ENCODE peak calls at places on chromosomes 13 and 19, in ten cellular contexts. One of them, this sample, is unnamed.

GRCh38 chr13:46176756-46177155 is 5.2 kb downstream of the LCP1 start:
- DNase-seq in B cell: peak; percentile 58
- DNase-seq in NCI-H774: no peak
- DNase-seq in midbrain: peak; percentile 25
- DNase-seq in stimulated activated CD4-positive, alpha-beta T cell treated with anti-CD3 and anti-CD28 coated beads, Interleukin-1b, Interleukin-23, amount 100 ng/mL, for 24 hours: no peak
- DNase-seq in lung: no peak
- DNase-seq in naive thymus-derived CD8-positive, alpha-beta T cell: no peak
- DNase-seq in T-helper 2 cell: no peak
- DNase-seq in naive B cell: peak; percentile 73
- DNase-seq in heart right ventricle: no peak
- DNase-seq in this sample: no peak

GRCh38 chr13:35527451-35527850 is 51.0 kb upstream of the MAB21L1 start:
- DNase-seq in B cell: no peak
- DNase-seq in NCI-H774: no peak
- DNase-seq in midbrain: no peak
- DNase-seq in stimulated activated CD4-positive, alpha-beta T cell treated with anti-CD3 and anti-CD28 coated beads, Interleukin-1b, Interleukin-23, amount 100 ng/mL, for 24 hours: no peak
- DNase-seq in lung: no peak
- DNase-seq in naive thymus-derived CD8-positive, alpha-beta T cell: no peak
- DNase-seq in T-helper 2 cell: no peak
- DNase-seq in naive B cell: no peak
- DNase-seq in heart right ventricle: no peak
- DNase-seq in this sample: no peak

GRCh38 chr19:11034449-11035213 is 54.6 kb upstream of the LDLR start:
- DNase-seq in B cell: no peak
- DNase-seq in NCI-H774: no peak
- DNase-seq in midbrain: no peak
- DNase-seq in stimulated activated CD4-positive, alpha-beta T cell treated with anti-CD3 and anti-CD28 coated beads, Interleukin-1b, Interleukin-23, amount 100 ng/mL, for 24 hours: no peak
- DNase-seq in lung: no peak
- DNase-seq in naive thymus-derived CD8-positive, alpha-beta T cell: no peak
- DNase-seq in T-helper 2 cell: no peak
- DNase-seq in naive B cell: no peak
- DNase-seq in heart right ventricle: no peak
- DNase-seq in this sample: no peak

GRCh38 chr19:18157465-18158063 is 4.6 kb downstream of the PIK3R2 start:
- DNase-seq in B cell: no peak
- DNase-seq in NCI-H774: peak; percentile 86
- DNase-seq in midbrain: peak; percentile 89
- DNase-seq in stimulated activated CD4-positive, alpha-beta T cell treated with anti-CD3 and anti-CD28 coated beads, Interleukin-1b, Interleukin-23, amount 100 ng/mL, for 24 hours: no peak
- DNase-seq in lung: no peak
- DNase-seq in naive thymus-derived CD8-positive, alpha-beta T cell: no peak
- DNase-seq in T-helper 2 cell: no peak
- DNase-seq in naive B cell: no peak
- DNase-seq in heart right ventricle: no peak
- DNase-seq in this sample: no peak

GRCh38 chr13:49308104-49308875 is 60.6 kb downstream of the CDADC1 start:
- DNase-seq in B cell: no peak
- DNase-seq in NCI-H774: no peak
- DNase-seq in midbrain: peak; percentile 84
- DNase-seq in stimulated activated CD4-positive, alpha-beta T cell treated with anti-CD3 and anti-CD28 coated beads, Interleukin-1b, Interleukin-23, amount 100 ng/mL, for 24 hours: no peak
- DNase-seq in lung: peak; percentile 72
- DNase-seq in naive thymus-derived CD8-positive, alpha-beta T cell: no peak
- DNase-seq in T-helper 2 cell: no peak
- DNase-seq in naive B cell: no peak
- DNase-seq in heart right ventricle: peak; percentile 71
- DNase-seq in this sample: no peak

GRCh38 chr13:112642061-112642460 is 47.8 kb upstream of the ATP11A start:
- DNase-seq in B cell: no peak
- DNase-seq in NCI-H774: no peak
- DNase-seq in midbrain: no peak
- DNase-seq in stimulated activated CD4-positive, alpha-beta T cell treated with anti-CD3 and anti-CD28 coated beads, Interleukin-1b, Interleukin-23, amount 100 ng/mL, for 24 hours: no peak
- DNase-seq in lung: no peak
- DNase-seq in naive thymus-derived CD8-positive, alpha-beta T cell: no peak
- DNase-seq in T-helper 2 cell: no peak
- DNase-seq in naive B cell: no peak
- DNase-seq in heart right ventricle: no peak
- DNase-seq in this sample: no peak

GRCh38 chr19:45087531-45087930 is 5.4 kb upstream of the PPP1R37 start:
- DNase-seq in B cell: no peak
- DNase-seq in NCI-H774: no peak
- DNase-seq in midbrain: no peak
- DNase-seq in stimulated activated CD4-positive, alpha-beta T cell treated with anti-CD3 and anti-CD28 coated beads, Interleukin-1b, Interleukin-23, amount 100 ng/mL, for 24 hours: no peak
- DNase-seq in lung: no peak
- DNase-seq in naive thymus-derived CD8-positive, alpha-beta T cell: peak; percentile 40
- DNase-seq in T-helper 2 cell: no peak
- DNase-seq in naive B cell: no peak
- DNase-seq in heart right ventricle: no peak
- DNase-seq in this sample: no peak

GRCh38 chr19:2495651-2496316 is 19.9 kb downstream of the GADD45B start:
- DNase-seq in B cell: peak; percentile 24
- DNase-seq in NCI-H774: no peak
- DNase-seq in midbrain: peak; percentile 14
- DNase-seq in stimulated activated CD4-positive, alpha-beta T cell treated with anti-CD3 and anti-CD28 coated beads, Interleukin-1b, Interleukin-23, amount 100 ng/mL, for 24 hours: no peak
- DNase-seq in lung: no peak
- DNase-seq in naive thymus-derived CD8-positive, alpha-beta T cell: no peak
- DNase-seq in T-helper 2 cell: no peak
- DNase-seq in naive B cell: no peak
- DNase-seq in heart right ventricle: peak; percentile 51
- DNase-seq in this sample: no peak

GRCh38 chr19:33621811-33622504 is at the start of gene CHST8:
- DNase-seq in B cell: no peak
- DNase-seq in NCI-H774: peak; percentile 59
- DNase-seq in midbrain: peak; percentile 11
- DNase-seq in stimulated activated CD4-positive, alpha-beta T cell treated with anti-CD3 and anti-CD28 coated beads, Interleukin-1b, Interleukin-23, amount 100 ng/mL, for 24 hours: no peak
- DNase-seq in lung: no peak
- DNase-seq in naive thymus-derived CD8-positive, alpha-beta T cell: no peak
- DNase-seq in T-helper 2 cell: no peak
- DNase-seq in naive B cell: no peak
- DNase-seq in heart right ventricle: peak; percentile 57
- DNase-seq in this sample: no peak

GRCh38 chr13:98315466-98315865 is 138.4 kb upstream of the RNF113B start:
- DNase-seq in B cell: no peak
- DNase-seq in NCI-H774: no peak
- DNase-seq in midbrain: no peak
- DNase-seq in stimulated activated CD4-positive, alpha-beta T cell treated with anti-CD3 and anti-CD28 coated beads, Interleukin-1b, Interleukin-23, amount 100 ng/mL, for 24 hours: no peak
- DNase-seq in lung: no peak
- DNase-seq in naive thymus-derived CD8-positive, alpha-beta T cell: no peak
- DNase-seq in T-helper 2 cell: no peak
- DNase-seq in naive B cell: no peak
- DNase-seq in heart right ventricle: no peak
- DNase-seq in this sample: no peak

GRCh38 chr19:49946415-49946814 is 14.6 kb downstream of the SIGLEC11 start:
- DNase-seq in B cell: no peak
- DNase-seq in NCI-H774: peak; percentile 17
- DNase-seq in midbrain: no peak
- DNase-seq in stimulated activated CD4-positive, alpha-beta T cell treated with anti-CD3 and anti-CD28 coated beads, Interleukin-1b, Interleukin-23, amount 100 ng/mL, for 24 hours: no peak
- DNase-seq in lung: no peak
- DNase-seq in naive thymus-derived CD8-positive, alpha-beta T cell: no peak
- DNase-seq in T-helper 2 cell: no peak
- DNase-seq in naive B cell: no peak
- DNase-seq in heart right ventricle: no peak
- DNase-seq in this sample: no peak

GRCh38 chr19:43148233-43148632 is 38.1 kb downstream of the PSG5 start:
- DNase-seq in B cell: no peak
- DNase-seq in NCI-H774: no peak
- DNase-seq in midbrain: no peak
- DNase-seq in stimulated activated CD4-positive, alpha-beta T cell treated with anti-CD3 and anti-CD28 coated beads, Interleukin-1b, Interleukin-23, amount 100 ng/mL, for 24 hours: no peak
- DNase-seq in lung: no peak
- DNase-seq in naive thymus-derived CD8-positive, alpha-beta T cell: no peak
- DNase-seq in T-helper 2 cell: no peak
- DNase-seq in naive B cell: no peak
- DNase-seq in heart right ventricle: no peak
- DNase-seq in this sample: no peak